ENCODE peak calls at places on chromosome 16, in seven cellular contexts. I, M, W, H, B, C and P are unnamed samples.

GRCh38 chr16:55035037-55035436 is 104.4 kb downstream of the IRX5 start:
- DNase-seq in M (peak), W (no peak), H (no peak), I (no peak), B (peak), C (no peak), P (no peak)

GRCh38 chr16:31009894-31010293 is 544 bp downstream of the STX1B start:
- DNase-seq in B (no peak), H (no peak), W (no peak), C (no peak), I (no peak), M (no peak), P (no peak)

GRCh38 chr16:10965440-10966039 is 21.2 kb downstream of the CLEC16A start:
- DNase-seq in I (no peak), W (no peak), C (no peak), B (no peak), H (no peak), M (no peak), P (no peak)

GRCh38 chr16:85615014-85615851 is 2.1 kb downstream of the GSE1 start:
- DNase-seq in I (no peak), M (no peak), W (peak), C (no peak), B (peak), H (no peak), P (no peak)

GRCh38 chr16:66924527-66925321 is 611 bp downstream of the RRAD start:
- DNase-seq in B (peak), M (no peak), W (no peak), H (peak), C (no peak), I (no peak), P (no peak)

GRCh38 chr16:1035066-1035415 is 37.5 kb upstream of the SSTR5 start:
- DNase-seq in W (no peak), B (no peak), C (no peak), M (no peak), H (no peak), I (no peak), P (no peak)

GRCh38 chr16:16007743-16008111 is 58.3 kb downstream of the ABCC1 start:
- DNase-seq in B (no peak), H (no peak), C (no peak), M (no peak), I (no peak), W (no peak), P (no peak)

GRCh38 chr16:82433042-82433441 is 193.7 kb upstream of the CDH13 start:
- DNase-seq in M (no peak), H (no peak), W (no peak), I (no peak), C (no peak), B (no peak), P (no peak)

GRCh38 chr16:84841787-84842300 is 22.1 kb downstream of the CRISPLD2 start:
- DNase-seq in I (no peak), B (peak), H (peak), C (no peak), M (no peak), W (peak), P (no peak)

GRCh38 chr16:72763927-72764628 is 283.9 kb downstream of the ZFHX3 start:
- DNase-seq in M (no peak), B (no peak), C (no peak), I (no peak), H (no peak), W (no peak), P (no peak)

GRCh38 chr16:68782198-68783174 is 45.4 kb downstream of the CDH1 start:
- DNase-seq in B (no peak), H (no peak), C (no peak), I (no peak), M (no peak), W (no peak), P (no peak)

GRCh38 chr16:57388359-57389086 is 16.0 kb upstream of the CCL17 start:
- DNase-seq in I (no peak), M (no peak), B (no peak), W (no peak), H (no peak), C (no peak), P (no peak)

GRCh38 chr16:81130126-81130525 is 33.9 kb upstream of the GCSH start:
- DNase-seq in M (no peak), W (no peak), H (no peak), I (no peak), C (no peak), B (no peak), P (no peak)

GRCh38 chr16:47880653-47881052 is 275.1 kb downstream of the ABCC12 start:
- DNase-seq in I (no peak), H (no peak), C (no peak), M (no peak), W (no peak), B (no peak), P (no peak)

GRCh38 chr16:57426356-57426755 is 20.8 kb downstream of the CIAPIN1 start:
- DNase-seq in I (no peak), B (no peak), M (no peak), C (no peak), W (no peak), H (no peak), P (no peak)

GRCh38 chr16:67277999-67278772 is 1.1 kb upstream of the PLEKHG4 start:
- DNase-seq in B (peak), H (peak), W (no peak), C (peak), M (peak), I (no peak), P (peak)

GRCh38 chr16:50152386-50152806 is 710 bp upstream of the TENT4B start:
- DNase-seq in I (no peak), M (no peak), H (peak), B (peak), C (peak), W (peak), P (no peak)

GRCh38 chr16:9518054-9518453 is 426.6 kb downstream of the HAPSTR1 start:
- DNase-seq in H (no peak), C (no peak), I (no peak), M (no peak), B (peak), W (no peak), P (no peak)
- TF ChIP-seq CTCF in H (no peak), C (no peak), I (no peak), M (no peak), B (no peak), W (no peak), P (no peak)

GRCh38 chr16:88477631-88478030 is 24.6 kb downstream of the ZFPM1 start:
- DNase-seq in H (no peak), C (no peak), M (no peak), W (no peak), B (no peak), I (no peak), P (no peak)

GRCh38 chr16:88478115-88478514 is 25.0 kb downstream of the ZFPM1 start:
- DNase-seq in B (no peak), H (no peak), C (no peak), M (no peak), W (no peak), I (no peak), P (no peak)

GRCh38 chr16:88476817-88477397 is 23.8 kb downstream of the ZFPM1 start:
- DNase-seq in I (no peak), H (no peak), W (no peak), M (no peak), B (no peak), C (no peak), P (no peak)

GRCh38 chr16:88479795-88480760 is 27.0 kb downstream of the ZFPM1 start:
- DNase-seq in M (no peak), H (no peak), B (no peak), I (no peak), W (no peak), C (no peak), P (no peak)

GRCh38 chr16:88478889-88479794 is 26.1 kb downstream of the ZFPM1 start:
- DNase-seq in B (no peak), C (no peak), I (no peak), W (no peak), H (no peak), M (no peak), P (no peak)
- H3K4me3 ChIP-seq in B (no peak), C (no peak), I (no peak), W (no peak), H (no peak), M (no peak), P (no peak)

DNA sequence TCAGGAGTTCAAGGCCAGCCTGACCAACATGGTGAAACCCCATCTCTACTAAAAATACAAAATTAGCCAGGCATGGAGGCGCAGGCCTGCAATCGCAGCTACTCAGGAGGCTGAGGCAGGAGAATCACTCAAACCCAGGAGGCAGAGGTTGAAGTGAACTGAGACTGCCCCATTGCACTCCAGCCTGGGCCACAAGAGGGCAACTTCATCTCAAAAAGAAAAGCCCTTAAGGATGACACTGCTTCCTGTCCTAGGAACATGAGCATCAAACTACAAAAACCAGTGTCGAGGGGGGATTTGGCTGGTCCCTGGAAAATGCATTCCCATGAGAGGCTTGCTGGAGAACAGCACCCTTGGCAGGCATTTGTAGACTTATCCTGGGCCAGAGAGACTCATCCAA is 449.5 kb upstream of the PSMD7 start:
- DNase-seq in W (no peak), H (no peak), I (no peak), C (no peak), B (no peak), M (no peak), P (no peak)
- TF ChIP-seq CTCF in W (no peak), H (no peak), I (no peak), C (no peak), B (no peak), M (no peak), P (no peak)

GRCh38 chr16:6644916-6645315 is 687.7 kb upstream of the RBFOX1 start:
- DNase-seq in H (no peak), B (no peak), W (no peak), M (no peak), I (no peak), C (no peak), P (no peak)

GRCh38 chr16:6646891-6647290 is 685.8 kb upstream of the RBFOX1 start:
- DNase-seq in M (no peak), H (no peak), C (no peak), W (no peak), B (no peak), I (no peak), P (no peak)

GRCh38 chr16:6645758-6646423 is 686.8 kb upstream of the RBFOX1 start:
- DNase-seq in I (no peak), W (no peak), B (no peak), M (no peak), C (no peak), H (no peak), P (no peak)

GRCh38 chr16:6643083-6643686 is 689.5 kb upstream of the RBFOX1 start:
- DNase-seq in M (peak), C (peak), I (peak), B (peak), H (no peak), W (no peak), P (peak)

GRCh38 chr16:6642271-6642670 is 690.4 kb upstream of the RBFOX1 start:
- DNase-seq in H (no peak), C (no peak), I (no peak), B (peak), W (no peak), M (no peak), P (no peak)
- H3K4me3 ChIP-seq in H (no peak), C (no peak), I (no peak), B (no peak), W (no peak), M (no peak), P (no peak)

GRCh38 chr16:86833136-86833535 is 254.8 kb downstream of the FOXL1 start:
- DNase-seq in H (no peak), M (no peak), I (no peak), W (no peak), B (no peak), C (peak), P (no peak)

GRCh38 chr16:86831366-86831765 is 253.0 kb downstream of the FOXL1 start:
- DNase-seq in H (no peak), M (no peak), C (no peak), B (no peak), I (no peak), W (no peak), P (no peak)

GRCh38 chr16:86834451-86835035 is 256.2 kb downstream of the FOXL1 start:
- DNase-seq in C (peak), M (peak), B (peak), H (no peak), I (peak), W (no peak), P (no peak)

GRCh38 chr16:86835981-86836380 is 257.6 kb downstream of the FOXL1 start:
- DNase-seq in H (no peak), I (no peak), W (no peak), B (no peak), C (no peak), M (no peak), P (no peak)

GRCh38 chr16:86836503-86837125 is 258.3 kb downstream of the FOXL1 start:
- DNase-seq in B (no peak), H (no peak), I (peak), M (peak), C (peak), W (no peak), P (peak)
- TF ChIP-seq CTCF in B (no peak), H (no peak), I (peak), M (no peak), C (peak), W (no peak), P (peak)

GRCh38 chr16:23836404-23837291 is 865 bp downstream of the PRKCB start:
- DNase-seq in M (no peak), H (peak), B (peak), W (no peak), I (no peak), C (no peak), P (no peak)

GRCh38 chr16:23833960-23834685 is 1.7 kb upstream of the PRKCB start:
- DNase-seq in H (no peak), I (no peak), W (no peak), C (no peak), B (no peak), M (no peak), P (no peak)

GRCh38 chr16:23833504-23833903 is 2.3 kb upstream of the PRKCB start:
- DNase-seq in M (no peak), H (no peak), C (no peak), I (no peak), B (no peak), W (no peak), P (no peak)

GRCh38 chr16:23836078-23836403 is 258 bp downstream of the PRKCB start:
- DNase-seq in B (no peak), H (peak), W (no peak), M (no peak), C (no peak), I (no peak), P (no peak)

DNA sequence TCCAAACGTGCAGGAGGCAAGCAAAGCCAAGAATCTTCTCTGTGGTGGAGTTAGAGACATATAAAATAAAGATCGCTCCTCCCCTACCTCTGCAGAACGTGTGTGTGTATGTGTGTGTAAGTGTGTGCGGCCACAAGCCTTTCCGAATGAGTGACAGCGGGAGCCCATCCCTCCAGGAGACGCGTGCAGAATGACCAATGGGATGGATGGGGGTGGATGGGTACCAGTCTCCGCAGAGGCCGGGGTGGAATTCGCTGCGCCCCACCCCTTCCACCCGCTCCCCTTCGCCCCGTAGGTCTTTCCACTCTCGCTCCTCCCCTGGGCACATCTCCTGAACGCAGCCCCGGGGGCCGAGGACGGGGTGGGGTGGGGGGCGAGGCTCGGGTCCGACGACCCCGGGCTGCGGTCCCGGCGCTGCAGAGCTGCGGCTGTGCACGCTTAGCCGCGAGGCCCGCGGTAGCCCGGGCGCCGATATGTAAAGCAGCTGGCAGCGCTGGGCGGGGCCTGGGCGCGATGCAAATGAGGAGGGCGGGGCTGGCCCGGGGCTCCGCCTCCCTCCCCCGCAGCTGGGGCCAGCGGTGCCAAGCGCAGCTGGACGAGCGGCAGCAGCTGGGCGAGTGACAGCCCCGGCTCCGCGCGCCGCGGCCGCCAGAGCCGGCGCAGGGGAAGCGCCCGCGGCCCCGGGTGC is at the start of gene PRKCB:
- DNase-seq in H (peak), B (peak), I (no peak), M (peak), C (peak), W (no peak), P (no peak)
- H3K4me3 ChIP-seq in H (peak), B (peak), I (no peak), M (no peak), C (no peak), W (peak), P (no peak)

GRCh38 chr16:19884611-19885455 is at the start of gene GPRC5B:
- DNase-seq in W (no peak), B (peak), M (no peak), I (no peak), H (peak), C (peak), P (no peak)
- TF ChIP-seq CTCF in W (no peak), B (no peak), M (no peak), I (peak), H (peak), C (no peak), P (no peak)

GRCh38 chr16:75065149-75065807 is 51.3 kb downstream of the LDHD start:
- DNase-seq in I (no peak), H (no peak), C (no peak), W (no peak), B (peak), M (no peak), P (no peak)
- H3K4me3 ChIP-seq in I (no peak), H (no peak), C (no peak), W (no peak), B (no peak), M (no peak), P (no peak)